ENCODE peak calls at places on chromosome 6, in four cellular contexts. Q, K, O and E are unnamed samples.
A peak's percentile ranks its signal among the peaks of the same experiment; 100 is the strongest.

GRCh38 chr6:52610745-52611355 is 34.0 kb upstream of the TRAM2 start:
- DNase-seq in O (peak; percentile 51), Q (no peak), K (no peak), E (peak; percentile 67)

GRCh38 chr6:153024401-153025017 is 22.0 kb upstream of the MTRF1L start:
- DNase-seq in O (peak; percentile 76), Q (peak; percentile 41), K (peak; percentile 43), E (peak; percentile 17)

GRCh38 chr6:27205375-27206278 is 41.9 kb upstream of the PRSS16 start:
- DNase-seq in K (peak; percentile 18), Q (peak; percentile 40), O (peak; percentile 30), E (no peak)

GRCh38 chr6:163419413-163420314 is 5.1 kb downstream of the QKI start:
- DNase-seq in K (no peak), Q (no peak), O (peak; percentile 65), E (peak; percentile 7)

GRCh38 chr6:134117409-134117808 is 65.0 kb upstream of the SLC2A12 start:
- DNase-seq in K (no peak), O (peak; percentile 38), Q (peak; percentile 55), E (peak; percentile 27)

GRCh38 chr6:25774120-25774730 is 19.7 kb downstream of the SLC17A4 start:
- DNase-seq in Q (no peak), K (no peak), O (no peak), E (no peak)

GRCh38 chr6:42239736-42240375 is 22.2 kb upstream of the MRPS10 start:
- DNase-seq in O (peak; percentile 42), K (no peak), Q (no peak), E (peak; percentile 52)

GRCh38 chr6:30500421-30501069 is 11.2 kb downstream of the HLA-E start:
- DNase-seq in K (no peak), O (peak; percentile 61), Q (no peak), E (peak; percentile 22)

GRCh38 chr6:155121699-155122098 is 126.6 kb downstream of the TIAM2 start:
- DNase-seq in K (peak; percentile 31), O (no peak), Q (peak; percentile 29), E (peak; percentile 28)

GRCh38 chr6:42197574-42198362 is 3.0 kb upstream of the GUCA1B start:
- DNase-seq in K (no peak), O (peak; percentile 46), Q (no peak), E (peak; percentile 72)

GRCh38 chr6:144264270-144265060 is 20.7 kb upstream of the UTRN start:
- DNase-seq in O (peak; percentile 94), K (no peak), Q (no peak), E (peak; percentile 93)

GRCh38 chr6:52635049-52635577 is 35.8 kb upstream of the TMEM14A start:
- DNase-seq in O (peak; percentile 39), Q (no peak), K (no peak), E (no peak)

GRCh38 chr6:80245043-80245442 is 138.6 kb downstream of the BCKDHB start:
- DNase-seq in K (no peak), O (no peak), Q (no peak), E (no peak)

GRCh38 chr6:811806-812205 is 118.9 kb upstream of the EXOC2 start:
- DNase-seq in O (no peak), K (no peak), Q (no peak), E (no peak)

GRCh38 chr6:168167431-168168315 is 88.7 kb upstream of the FRMD1 start:
- DNase-seq in Q (no peak), O (no peak), K (no peak), E (no peak)

GRCh38 chr6:34338811-34339210 is 53.7 kb downstream of the NUDT3 start:
- DNase-seq in K (no peak), Q (no peak), O (no peak), E (no peak)

GRCh38 chr6:154923199-154923869 is 71.8 kb upstream of the TIAM2 start:
- DNase-seq in O (peak; percentile 43), K (no peak), Q (peak; percentile 23), E (no peak)

GRCh38 chr6:37602801-37603200 is 94.9 kb downstream of the MDGA1 start:
- DNase-seq in O (no peak), Q (no peak), K (no peak), E (no peak)

GRCh38 chr6:151015320-151015719 is 149.8 kb downstream of the MTHFD1L start:
- DNase-seq in Q (no peak), O (no peak), K (no peak), E (no peak)

GRCh38 chr6:54515013-54515412 is 206.8 kb downstream of the TINAG start:
- DNase-seq in K (no peak), Q (no peak), O (no peak), E (no peak)

GRCh38 chr6:67698534-67698933 is 936.5 kb upstream of the ADGRB3 start:
- DNase-seq in K (no peak), O (peak; percentile 21), Q (no peak), E (no peak)

GRCh38 chr6:155185544-155185943 is 78.3 kb upstream of the CLDN20 start:
- DNase-seq in K (peak; percentile 60), O (peak; percentile 47), Q (peak; percentile 31), E (peak; percentile 41)

GRCh38 chr6:158708239-158708638 is 58.4 kb downstream of the SYTL3 start:
- DNase-seq in Q (no peak), O (peak; percentile 80), K (no peak), E (no peak)

GRCh38 chr6:137904822-137905617 is 38.0 kb downstream of the TNFAIP3 start:
- DNase-seq in K (no peak), O (peak; percentile 36), Q (no peak), E (peak; percentile 19)

GRCh38 chr6:72421387-72421786 is 200.5 kb upstream of the KCNQ5 start:
- DNase-seq in O (no peak), K (no peak), Q (no peak), E (peak; percentile 17)

GRCh38 chr6:35474978-35475570 is 6.9 kb downstream of the RPL10A start:
- DNase-seq in K (no peak), O (no peak), Q (no peak), E (no peak)

GRCh38 chr6:52230685-52231084 is 13.6 kb downstream of the IL17F start:
- DNase-seq in Q (no peak), O (no peak), K (no peak), E (no peak)

GRCh38 chr6:157571995-157572394 is 191.0 kb downstream of the ZDHHC14 start:
- DNase-seq in Q (no peak), K (no peak), O (no peak), E (no peak)

GRCh38 chr6:85449388-85449817 is 480 bp upstream of the NT5E start:
- DNase-seq in O (peak; percentile 89), K (no peak), Q (peak; percentile 20), E (peak; percentile 80)

GRCh38 chr6:89350281-89351037 is 2.1 kb downstream of the UBE2J1 start:
- DNase-seq in K (no peak), O (peak; percentile 50), Q (no peak), E (peak; percentile 2)

GRCh38 chr6:7107578-7108195 is at the start of gene RREB1:
- DNase-seq in Q (peak; percentile 55), O (peak; percentile 57), K (peak; percentile 62), E (peak; percentile 51)

GRCh38 chr6:7104752-7105151 is 3.0 kb upstream of the RREB1 start:
- DNase-seq in K (no peak), Q (no peak), O (no peak), E (no peak)

GRCh38 chr6:7108196-7108963 is 619 bp downstream of the RREB1 start:
- DNase-seq in K (peak; percentile 68), Q (peak; percentile 47), O (peak; percentile 55), E (peak; percentile 42)

GRCh38 chr6:7106215-7106751 is 1.5 kb upstream of the RREB1 start:
- DNase-seq in Q (no peak), K (no peak), O (peak; percentile 74), E (no peak)

DNA sequence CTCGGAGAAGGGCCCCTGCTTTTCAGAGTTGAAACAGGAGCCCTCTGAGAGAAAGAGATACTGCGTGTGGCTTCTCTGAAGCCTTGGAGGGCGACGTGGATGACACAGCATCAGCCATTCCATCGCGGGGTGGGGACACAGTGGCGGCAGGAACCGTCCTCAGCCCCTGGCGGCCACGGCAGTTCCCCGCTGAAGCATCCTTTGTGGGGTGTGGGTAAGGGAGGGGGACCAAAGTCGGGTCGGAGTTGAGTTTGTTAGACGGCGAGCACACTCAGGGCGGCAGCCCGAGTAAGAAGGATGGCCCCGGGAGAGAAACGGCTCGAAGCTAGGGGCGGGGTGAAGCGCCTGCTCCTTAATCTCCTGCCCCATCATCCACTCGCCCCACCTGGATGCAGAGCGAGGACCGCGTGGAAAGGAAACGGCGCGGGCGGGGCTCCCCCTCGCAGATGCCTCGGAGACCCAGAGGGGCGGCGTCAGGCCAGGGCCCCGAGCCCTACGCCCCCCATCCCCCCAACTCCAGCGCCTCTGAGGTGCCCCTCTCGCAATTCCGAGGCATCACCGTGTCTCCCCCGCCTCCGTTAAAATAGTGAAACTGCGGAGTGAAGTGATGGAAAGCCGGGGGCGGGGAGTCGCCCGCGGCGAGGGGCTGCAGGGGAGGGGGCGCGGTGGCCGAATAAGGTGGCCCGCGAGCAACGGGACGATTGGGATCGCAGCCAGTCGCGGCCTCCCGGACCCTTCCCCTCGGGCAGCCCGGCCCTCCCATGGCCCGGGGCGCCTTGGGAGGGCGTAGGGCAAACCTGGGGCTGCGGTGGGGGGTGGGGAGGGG is 796 bp upstream of the RREB1 start:
- DNase-seq in Q (peak; percentile 28), K (peak; percentile 48), O (peak; percentile 14), E (peak; percentile 37)
- TF ChIP-seq CTCF in Q (no peak), K (no peak), O (peak; percentile 34), E (peak; percentile 62)

GRCh38 chr6:14499804-14500203 is 382.2 kb downstream of the CD83 start:
- DNase-seq in K (peak; percentile 26), O (peak; percentile 86), Q (no peak), E (peak; percentile 86)
- TF ChIP-seq CTCF in K (no peak), O (no peak), Q (no peak), E (no peak)

DNA sequence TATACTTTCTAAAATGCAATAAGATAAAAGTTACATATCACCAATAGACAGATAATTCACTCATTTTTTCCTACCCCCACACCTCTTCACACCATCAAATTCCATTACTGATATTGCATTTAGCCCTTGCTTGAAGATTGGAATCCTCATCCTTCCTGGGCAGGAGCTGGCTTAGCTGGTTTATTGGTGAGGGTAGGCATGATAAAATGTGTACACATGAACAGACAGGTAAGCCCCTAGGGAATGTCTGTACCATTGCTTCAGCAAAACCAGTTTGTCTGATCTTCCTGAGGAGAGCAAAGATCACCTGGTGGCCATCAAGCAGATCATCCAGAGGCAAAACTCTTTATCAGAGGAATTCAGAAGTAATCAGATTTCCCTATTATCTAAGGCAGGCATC is 6.8 kb upstream of the FABP7 start:
- DNase-seq in O (no peak), K (no peak), Q (no peak), E (no peak)
- TF ChIP-seq CTCF in O (no peak), K (no peak), Q (no peak), E (no peak)

DNA sequence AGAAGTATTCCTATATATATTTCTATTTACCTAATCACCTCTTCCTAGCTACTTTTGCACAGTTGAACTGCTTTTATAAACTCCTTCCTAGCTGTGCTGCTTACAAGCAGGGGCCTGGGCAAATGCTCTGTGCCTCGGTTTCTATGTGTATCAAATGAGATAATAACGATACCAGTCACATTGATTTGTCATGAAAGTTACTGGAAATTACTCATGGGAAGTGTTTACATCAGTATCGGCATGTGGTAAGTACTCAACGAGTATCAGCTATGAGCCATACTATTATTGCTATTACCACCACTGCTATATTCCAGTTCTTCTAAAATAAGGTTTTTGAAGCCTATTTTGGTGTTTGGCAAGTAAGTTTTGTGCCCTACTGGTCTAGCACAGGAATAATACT is 4.9 kb downstream of the LAMA4 start:
- DNase-seq in K (no peak), Q (no peak), O (peak; percentile 76), E (no peak)
- TF ChIP-seq CTCF in K (no peak), Q (no peak), O (no peak), E (no peak)